ENCODE peak calls at places on chromosomes 6 and 20, in seven cellular contexts. B, P, K, Y, A, Z and R are unnamed samples.
A peak's percentile ranks its signal among the peaks of the same experiment; 100 is the strongest.

GRCh38 chr6:135114355-135115145 is 59.9 kb upstream of the HBS1L start:
- DNase-seq in Z (no peak), K (no peak), B (no peak), P (no peak), A (no peak), Y (no peak), R (no peak)

GRCh38 chr20:21767739-21768223 is 62.3 kb downstream of the PAX1 start:
- DNase-seq in A (no peak), B (no peak), P (no peak), Y (no peak), Z (peak; percentile 81), K (peak; percentile 49), R (no peak)

GRCh38 chr6:122799916-122800701 is 11.1 kb downstream of the SMPDL3A start:
- DNase-seq in A (peak; percentile 14), B (no peak), Z (no peak), K (no peak), P (no peak), Y (no peak), R (no peak)

GRCh38 chr6:80639243-80639642 is 532.8 kb downstream of the BCKDHB start:
- DNase-seq in K (no peak), B (no peak), A (no peak), Z (no peak), Y (no peak), P (no peak), R (no peak)

GRCh38 chr6:39865011-39865888 is 69.0 kb downstream of the MOCS1 start:
- DNase-seq in Z (no peak), B (no peak), K (peak; percentile 47), Y (no peak), P (peak; percentile 61), A (peak; percentile 33), R (no peak)

GRCh38 chr20:38298768-38299288 is 5.1 kb upstream of the BPI start:
- DNase-seq in K (no peak), A (no peak), Z (no peak), P (no peak), Y (no peak), B (no peak), R (peak; percentile 92)

GRCh38 chr20:4850960-4851359 is 129.3 kb downstream of the PRND start:
- DNase-seq in K (no peak), Z (no peak), A (no peak), B (no peak), P (no peak), Y (no peak), R (no peak)

GRCh38 chr6:3553254-3553653 is 96.4 kb upstream of the SLC22A23 start:
- DNase-seq in A (no peak), K (no peak), Z (no peak), P (no peak), Y (no peak), B (no peak), R (no peak)

GRCh38 chr6:78910611-78911134 is 43.3 kb downstream of the IRAK1BP1 start:
- DNase-seq in K (no peak), Y (no peak), A (no peak), Z (peak; percentile 65), B (no peak), P (no peak), R (no peak)

GRCh38 chr6:49570474-49571079 is 20.1 kb downstream of the C6orf141 start:
- DNase-seq in Z (no peak), Y (no peak), B (no peak), A (no peak), P (no peak), K (no peak), R (no peak)

GRCh38 chr6:55212147-55212546 is 37.8 kb downstream of the HCRTR2 start:
- DNase-seq in Z (no peak), K (no peak), P (no peak), B (no peak), A (no peak), Y (no peak), R (no peak)

GRCh38 chr20:39067526-39068216 is 105.5 kb downstream of the DHX35 start:
- DNase-seq in K (no peak), Z (no peak), P (no peak), B (no peak), Y (no peak), A (peak; percentile 20), R (no peak)

GRCh38 chr6:621916-622315 is 35.0 kb downstream of the HUS1B start:
- DNase-seq in B (no peak), Y (no peak), P (no peak), A (no peak), K (no peak), Z (no peak), R (no peak)

GRCh38 chr20:142290-142689 is at the start of gene DEFB126:
- DNase-seq in A (no peak), Z (no peak), K (no peak), B (no peak), P (no peak), Y (no peak), R (no peak)

GRCh38 chr20:10201321-10201870 is 17.2 kb upstream of the SNAP25 start:
- DNase-seq in K (no peak), Y (no peak), B (no peak), Z (no peak), P (no peak), A (no peak), R (no peak)

GRCh38 chr6:117907600-117908245 is 659 bp downstream of the SLC35F1 start:
- DNase-seq in K (no peak), B (no peak), Y (no peak), P (no peak), A (no peak), Z (peak; percentile 72), R (no peak)

GRCh38 chr6:134077301-134077700 is 24.9 kb upstream of the SLC2A12 start:
- DNase-seq in P (no peak), B (no peak), Y (no peak), Z (no peak), K (no peak), A (peak; percentile 30), R (no peak)

GRCh38 chr6:36662827-36663256 is 15.7 kb upstream of the CDKN1A start:
- DNase-seq in P (peak; percentile 27), Z (no peak), A (no peak), K (peak; percentile 60), Y (no peak), B (no peak), R (no peak)

GRCh38 chr6:122818866-122819265 is 29.8 kb downstream of the SMPDL3A start:
- DNase-seq in K (no peak), P (no peak), Z (no peak), B (no peak), A (no peak), Y (no peak), R (no peak)

GRCh38 chr6:145155873-145156782 is 579.2 kb downstream of the EPM2A start:
- DNase-seq in K (no peak), P (no peak), B (no peak), A (no peak), Y (no peak), Z (no peak), R (no peak)

GRCh38 chr6:4446982-4447381 is 311.6 kb upstream of the ECI2 start:
- DNase-seq in P (no peak), Y (no peak), Z (no peak), K (peak; percentile 45), B (no peak), A (peak; percentile 82), R (no peak)

GRCh38 chr6:37893262-37893661 is 73.7 kb downstream of the ZFAND3 start:
- DNase-seq in Z (no peak), A (no peak), K (no peak), P (no peak), Y (no peak), B (no peak), R (no peak)

GRCh38 chr6:15945593-15946159 is 183.2 kb upstream of the MYLIP start:
- DNase-seq in P (no peak), K (peak; percentile 69), Z (no peak), B (no peak), Y (no peak), A (peak; percentile 17), R (no peak)

GRCh38 chr20:32224463-32224862 is 16.8 kb downstream of the POFUT1 start:
- DNase-seq in Z (no peak), A (no peak), K (no peak), Y (no peak), B (no peak), P (no peak), R (no peak)

GRCh38 chr6:131825946-131826345 is 18.1 kb downstream of the ENPP1 start:
- DNase-seq in P (no peak), B (no peak), Z (no peak), K (no peak), A (peak; percentile 20), Y (no peak), R (no peak)

GRCh38 chr6:145189836-145190235 is 545.5 kb downstream of the EPM2A start:
- DNase-seq in P (no peak), Y (no peak), Z (no peak), A (no peak), B (no peak), K (no peak), R (no peak)

GRCh38 chr6:3209114-3210023 is 18.1 kb downstream of the TUBB2B start:
- DNase-seq in P (peak; percentile 6), A (peak; percentile 98), Y (peak; percentile 51), K (peak; percentile 87), B (no peak), Z (no peak), R (no peak)

GRCh38 chr6:54935739-54936138 is 89.2 kb downstream of the FAM83B start:
- DNase-seq in P (no peak), Y (peak; percentile 83), B (no peak), A (no peak), Z (no peak), K (no peak), R (no peak)